ENCODE peak calls at places on chromosomes 6 and 20, in five cellular contexts. L is GM10248, S is nucleus accumbens, Q is adrenal gland, A is GM20000. B is an unnamed sample.

GRCh38 chr6:132487762-132488161 is 25.2 kb downstream of the STX7 start:
- DNase-seq in L (no peak), S (no peak), Q (no peak), A (no peak), B (no peak)

GRCh38 chr20:62487125-62487524 is 11.3 kb upstream of the GATA5 start:
- DNase-seq in L (no peak), S (no peak), Q (no peak), A (no peak), B (no peak)

GRCh38 chr6:84442241-84442640 is 214.8 kb upstream of the CEP162 start:
- DNase-seq in L (no peak), S (no peak), Q (no peak), A (no peak), B (no peak)

GRCh38 chr20:57136734-57137133 is 129.7 kb downstream of the BMP7 start:
- DNase-seq in L (no peak), S (no peak), Q (no peak), A (no peak), B (no peak)

GRCh38 chr20:50588034-50588736 is 78.0 kb downstream of the PTPN1 start:
- DNase-seq in L (peak), S (no peak), Q (peak), A (peak), B (no peak)

GRCh38 chr6:150876598-150876997 is 11.1 kb downstream of the MTHFD1L start:
- DNase-seq in L (no peak), S (peak), Q (peak), A (no peak), B (no peak)

GRCh38 chr6:155850408-155850841 is 394.8 kb upstream of the NOX3 start:
- DNase-seq in L (no peak), S (no peak), Q (no peak), A (no peak), B (no peak)

GRCh38 chr6:15343490-15344185 is 97.8 kb downstream of the JARID2 start:
- DNase-seq in L (no peak), S (no peak), Q (no peak), A (no peak), B (no peak)

GRCh38 chr20:3135507-3136070 is 24.1 kb downstream of the FASTKD5 start:
- DNase-seq in L (no peak), S (no peak), Q (no peak), A (no peak), B (no peak)

GRCh38 chr6:74731204-74731603 is 474.6 kb downstream of the COL12A1 start:
- DNase-seq in L (no peak), S (no peak), Q (no peak), A (no peak), B (no peak)

GRCh38 chr6:131532476-131533108 is 40.4 kb upstream of the ARG1 start:
- DNase-seq in L (peak), S (no peak), Q (peak), A (peak), B (no peak)

GRCh38 chr20:52665441-52665840 is 306.7 kb upstream of the TSHZ2 start:
- DNase-seq in L (no peak), S (no peak), Q (no peak), A (no peak), B (no peak)

GRCh38 chr20:49612127-49612738 is 44.3 kb upstream of the PTGIS start:
- DNase-seq in L (no peak), S (peak), Q (no peak), A (no peak), B (no peak)

GRCh38 chr6:18985958-18986357 is 598.8 kb downstream of the RNF144B start:
- DNase-seq in L (no peak), S (no peak), Q (no peak), A (no peak), B (no peak)

GRCh38 chr6:133553652-133554051 is 312.5 kb downstream of the EYA4 start:
- DNase-seq in L (peak), S (no peak), Q (peak), A (peak), B (no peak)

B was measured in GM12864.